ENCODE peak calls at places on chromosome 12, in seven cellular contexts. W is fibroblast of pulmonary artery; D is stimulated activated CD8-positive, alpha-beta memory T cell treated with anti-CD3 and anti-CD28 coated beads, Interleukin-4, amount 100 ng/mL, for 4 hours; Y is A172; G is BJ; V is activated naive CD8-positive, alpha-beta T cell treated with anti-CD3 and anti-CD28 coated beads for 36 hours; X is NCI-H510A. N is an unnamed sample.
A peak's percentile ranks its signal among the peaks of the same experiment; 100 is the strongest.

GRCh38 chr12:23722655-23723054 is 226.8 kb downstream of the SOX5 start:
- DNase-seq in G (no peak), D (no peak), Y (no peak), V (no peak), W (no peak), X (no peak), N (no peak)

GRCh38 chr12:47095446-47096236 is 15.9 kb upstream of the AMIGO2 start:
- DNase-seq in Y (peak; percentile 92), G (peak; percentile 73), V (no peak), D (no peak), X (no peak), W (peak; percentile 79), N (no peak)

GRCh38 chr12:105983622-105984325 is 155.0 kb downstream of the NUAK1 start:
- DNase-seq in X (no peak), V (no peak), D (no peak), W (peak; percentile 82), G (peak; percentile 88), Y (peak; percentile 70), N (no peak)

GRCh38 chr12:107503851-107504502 is 181.6 kb upstream of the PWP1 start:
- DNase-seq in G (no peak), D (no peak), V (no peak), W (no peak), Y (no peak), X (no peak), N (no peak)

GRCh38 chr12:76872415-76872814 is 6.4 kb downstream of the CSRP2 start:
- DNase-seq in Y (no peak), D (no peak), W (no peak), V (no peak), G (no peak), X (no peak), N (no peak)

GRCh38 chr12:63098851-63099250 is 52.1 kb downstream of the AVPR1A start:
- DNase-seq in Y (no peak), W (no peak), X (no peak), G (no peak), V (no peak), D (no peak), N (no peak)

GRCh38 chr12:69405466-69405865 is 45.9 kb downstream of the YEATS4 start:
- DNase-seq in W (peak; percentile 97), X (no peak), Y (peak; percentile 97), V (no peak), D (no peak), G (peak; percentile 90), N (no peak)

GRCh38 chr12:120474092-120474960 is 4.8 kb upstream of the SRSF9 start:
- DNase-seq in Y (peak; percentile 88), G (peak; percentile 26), W (peak; percentile 65), X (no peak), V (no peak), D (no peak), N (no peak)

GRCh38 chr12:74689071-74689655 is 151.5 kb downstream of the ATXN7L3B start:
- DNase-seq in V (no peak), W (peak; percentile 80), X (no peak), G (peak; percentile 3), D (no peak), Y (peak; percentile 48), N (no peak)

GRCh38 chr12:75579552-75579951 is 68.1 kb upstream of the KRR1 start:
- DNase-seq in V (no peak), G (no peak), Y (no peak), D (no peak), X (peak; percentile 13), W (no peak), N (no peak)

GRCh38 chr12:131783915-131784541 is 44.2 kb upstream of the MMP17 start:
- DNase-seq in V (no peak), D (no peak), X (no peak), G (peak; percentile 68), Y (peak; percentile 89), W (peak; percentile 69), N (no peak)

GRCh38 chr12:2958432-2959193 is 584 bp upstream of the TEAD4 start:
- DNase-seq in X (peak; percentile 52), G (no peak), V (no peak), D (no peak), W (peak; percentile 65), Y (peak; percentile 47), N (peak; percentile 13)

GRCh38 chr12:3624273-3624672 is 128.6 kb downstream of the CRACR2A start:
- DNase-seq in G (no peak), V (no peak), W (no peak), X (no peak), Y (no peak), D (no peak), N (no peak)

GRCh38 chr12:47820631-47821345 is 1.1 kb upstream of the HDAC7 start:
- DNase-seq in W (peak; percentile 98), G (peak; percentile 87), D (no peak), V (no peak), X (no peak), Y (peak; percentile 94), N (no peak)

GRCh38 chr12:53703746-53704145 is 23.5 kb downstream of the CALCOCO1 start:
- DNase-seq in W (no peak), Y (peak; percentile 15), D (no peak), V (no peak), G (no peak), X (no peak), N (no peak)

GRCh38 chr12:27689558-27690180 is 6.6 kb upstream of the REP15 start:
- DNase-seq in X (no peak), W (no peak), V (no peak), G (no peak), D (no peak), Y (no peak), N (no peak)

GRCh38 chr12:51898937-51899336 is 8.4 kb upstream of the ACVRL1 start:
- DNase-seq in W (peak; percentile 67), Y (peak; percentile 92), D (no peak), V (no peak), G (no peak), X (no peak), N (no peak)

GRCh38 chr12:60191271-60191670 is 595.4 kb downstream of the SLC16A7 start:
- DNase-seq in V (no peak), X (no peak), Y (no peak), G (no peak), W (no peak), D (no peak), N (no peak)

GRCh38 chr12:124527861-124528561 is 39.4 kb downstream of the NCOR2 start:
- DNase-seq in G (no peak), V (no peak), Y (no peak), D (no peak), X (no peak), W (no peak), N (no peak)